ENCODE peak calls at places on chromosome X, in six cellular contexts. I is upper lobe of right lung, M is endodermal cell, Z is fibroblast of mammary gland, G is coronary artery, D is mucosa of descending colon. Q is an unnamed sample.

GRCh38 chrX:12802741-12803140 is 11.5 kb downstream of the PRPS2 start:
- DNase-seq in M (no peak), G (no peak), I (no peak), D (no peak), Z (no peak), Q (no peak)

GRCh38 chrX:68196939-68197791 is 236.1 kb downstream of the OPHN1 start:
- DNase-seq in M (peak), I (no peak), G (no peak), D (no peak), Z (peak), Q (peak)

GRCh38 chrX:54427837-54428424 is 12.3 kb upstream of the TSR2 start:
- DNase-seq in Z (no peak), I (no peak), D (no peak), M (no peak), G (no peak), Q (no peak)

GRCh38 chrX:40174594-40175415 is 77.0 kb upstream of the BCOR start:
- DNase-seq in M (peak), I (peak), Z (no peak), D (peak), G (no peak), Q (peak)

GRCh38 chrX:55867254-55867653 is 149.7 kb downstream of the RRAGB start:
- DNase-seq in M (no peak), I (no peak), Z (peak), G (no peak), D (no peak), Q (no peak)

GRCh38 chrX:130053236-130053635 is 57.1 kb downstream of the ELF4 start:
- DNase-seq in Z (no peak), M (no peak), G (no peak), I (no peak), D (no peak), Q (peak)

GRCh38 chrX:66489339-66489738 is 149.5 kb downstream of the EDA2R start:
- DNase-seq in D (no peak), G (no peak), Z (peak), I (no peak), M (no peak), Q (no peak)

GRCh38 chrX:72373136-72373535 is 67.4 kb upstream of the CITED1 start:
- DNase-seq in Z (no peak), M (no peak), I (no peak), D (no peak), G (no peak), Q (no peak)

GRCh38 chrX:75038925-75039324 is 113.7 kb upstream of the NEXMIF start:
- DNase-seq in I (no peak), M (peak), D (no peak), G (no peak), Z (peak), Q (no peak)

GRCh38 chrX:49756692-49757091 is 60.9 kb upstream of the PAGE1 start:
- DNase-seq in D (no peak), M (no peak), G (no peak), Z (no peak), I (no peak), Q (no peak)

GRCh38 chrX:9003041-9003440 is 30.9 kb downstream of the FAM9B start:
- DNase-seq in D (no peak), G (no peak), Z (no peak), M (no peak), I (no peak), Q (no peak)

DNA sequence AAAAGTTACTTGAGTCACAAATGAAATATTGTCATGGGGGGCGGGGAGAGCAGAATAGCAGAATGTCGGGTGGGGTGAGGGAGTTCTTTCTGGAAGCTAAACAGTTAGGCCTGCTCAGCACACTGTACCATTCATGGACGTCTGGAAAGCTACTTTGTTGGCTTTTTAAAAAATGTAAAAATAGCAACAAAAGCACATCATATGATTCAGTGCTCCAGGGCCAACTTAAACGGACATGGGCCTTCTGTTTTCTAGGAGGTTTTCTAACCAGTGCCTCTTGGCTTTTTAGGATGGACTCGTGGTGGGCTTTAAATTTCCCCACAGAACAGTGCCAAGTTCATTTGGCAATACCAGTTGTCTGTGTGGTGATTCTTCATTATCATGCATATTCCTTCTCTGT is 57.4 kb upstream of the CLCN4 start:
- DNase-seq in I (no peak), Z (no peak), G (no peak), M (no peak), D (no peak), Q (no peak)
- TF ChIP-seq CTCF in I (no peak), Z (no peak), G (no peak), M (no peak), D (no peak), Q (no peak)

DNA sequence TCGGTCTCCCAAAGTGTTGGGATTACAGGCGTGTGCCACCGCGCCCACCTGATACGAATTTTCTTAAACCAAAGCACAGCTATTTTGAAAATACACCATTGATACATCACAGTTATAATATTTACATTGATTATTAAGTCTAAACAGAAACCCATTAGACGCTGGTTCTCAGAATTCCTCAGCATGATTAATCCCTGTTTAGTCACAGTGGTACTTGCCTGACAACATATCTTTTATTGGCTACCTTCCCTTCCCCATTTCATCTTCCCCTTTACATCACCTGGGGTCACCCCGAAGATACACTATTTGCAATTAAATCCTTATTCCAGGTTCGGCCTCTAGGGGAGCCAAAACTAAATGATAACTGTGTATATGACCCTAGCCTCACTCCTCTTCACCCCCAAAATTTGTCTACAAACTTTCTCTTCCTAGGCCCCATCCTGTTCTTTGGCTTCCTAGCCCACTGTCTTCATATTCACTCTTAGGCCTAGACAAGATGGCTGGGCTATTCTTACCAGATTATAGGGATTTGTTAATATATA is 36.8 kb upstream of the IL1RAPL1 start:
- DNase-seq in G (no peak), D (no peak), I (no peak), M (no peak), Z (no peak), Q (no peak)
- TF ChIP-seq CTCF in G (no peak), D (no peak), I (no peak), M (peak), Z (no peak), Q (no peak)

DNA sequence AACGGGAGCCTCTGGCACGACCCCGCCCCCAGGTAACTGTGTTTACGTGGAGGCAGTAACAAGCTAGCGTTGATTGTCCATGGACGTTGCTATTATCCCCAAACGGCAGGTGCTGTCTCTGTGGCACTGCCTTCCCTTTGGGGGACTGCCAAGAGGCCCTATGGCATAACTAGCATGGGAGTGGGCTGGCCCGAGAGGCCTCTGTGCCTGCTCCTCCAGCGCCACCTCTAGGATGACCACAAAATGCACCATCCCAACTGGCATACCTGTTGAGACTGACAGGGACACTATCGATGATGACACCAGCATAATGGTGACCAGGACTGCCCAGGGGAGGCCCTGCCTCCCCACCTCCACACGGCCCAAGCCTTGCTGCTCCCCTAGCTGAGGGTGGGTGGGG is 1.5 kb downstream of the SRPK3 start:
- DNase-seq in G (no peak), M (peak), D (no peak), Z (no peak), I (no peak), Q (no peak)
- TF ChIP-seq CTCF in G (no peak), M (peak), D (no peak), Z (no peak), I (no peak), Q (no peak)

DNA sequence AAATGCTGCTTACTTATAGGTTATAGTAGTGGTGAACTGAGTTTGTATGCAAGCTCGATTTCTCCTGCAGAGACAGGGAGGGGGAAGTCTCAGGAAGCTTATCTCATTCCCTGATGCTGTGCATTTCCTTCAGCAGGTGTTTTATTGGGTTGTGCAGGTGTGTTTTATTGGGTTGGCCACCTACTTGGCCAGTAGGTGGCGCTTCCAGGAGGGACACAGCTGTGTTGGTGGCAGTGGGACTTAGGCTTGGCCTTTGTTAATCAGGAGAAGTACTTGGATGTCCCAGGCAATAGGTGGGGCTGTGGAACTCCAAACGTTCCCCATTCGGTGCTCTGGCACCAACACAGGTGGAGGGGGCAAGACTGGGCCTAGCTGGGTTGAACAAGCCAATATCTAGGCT is 196.0 kb upstream of the DCAF8L1 start:
- DNase-seq in D (peak), M (peak), I (no peak), G (no peak), Z (no peak), Q (no peak)
- TF ChIP-seq CTCF in D (no peak), M (peak), I (no peak), G (no peak), Z (no peak), Q (peak)

GRCh38 chrX:96771500-96771899 is 86.9 kb downstream of the DIAPH2 start:
- DNase-seq in I (no peak), D (no peak), Z (no peak), G (no peak), M (no peak), Q (no peak)

GRCh38 chrX:96764864-96765263 is 80.2 kb downstream of the DIAPH2 start:
- DNase-seq in M (no peak), G (no peak), D (no peak), Z (no peak), I (no peak), Q (no peak)

GRCh38 chrX:96774116-96774515 is 89.5 kb downstream of the DIAPH2 start:
- DNase-seq in M (no peak), D (no peak), Z (no peak), I (no peak), G (no peak), Q (no peak)

DNA sequence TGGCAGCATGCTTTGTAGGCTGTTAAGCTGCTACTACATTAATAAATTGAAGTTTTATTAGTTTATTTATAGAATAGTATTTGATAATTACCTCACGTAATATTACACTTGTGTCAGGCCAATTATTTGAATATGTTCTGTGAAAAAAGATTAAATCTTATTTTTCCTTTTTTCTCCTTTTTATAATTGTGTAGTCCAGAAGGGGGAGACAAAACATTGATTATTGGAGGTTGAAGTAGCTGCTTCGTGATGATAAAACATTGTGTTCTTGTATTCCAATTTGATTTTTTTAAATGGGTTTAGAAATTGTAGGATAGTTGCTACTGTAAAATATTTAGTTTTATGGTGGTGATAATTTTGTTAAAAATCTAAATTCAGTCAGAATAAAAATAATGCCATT is 85.7 kb downstream of the DIAPH2 start:
- DNase-seq in D (no peak), M (no peak), I (no peak), Z (peak), G (no peak), Q (no peak)
- TF ChIP-seq CTCF in D (no peak), M (peak), I (peak), Z (peak), G (no peak), Q (no peak)

DNA sequence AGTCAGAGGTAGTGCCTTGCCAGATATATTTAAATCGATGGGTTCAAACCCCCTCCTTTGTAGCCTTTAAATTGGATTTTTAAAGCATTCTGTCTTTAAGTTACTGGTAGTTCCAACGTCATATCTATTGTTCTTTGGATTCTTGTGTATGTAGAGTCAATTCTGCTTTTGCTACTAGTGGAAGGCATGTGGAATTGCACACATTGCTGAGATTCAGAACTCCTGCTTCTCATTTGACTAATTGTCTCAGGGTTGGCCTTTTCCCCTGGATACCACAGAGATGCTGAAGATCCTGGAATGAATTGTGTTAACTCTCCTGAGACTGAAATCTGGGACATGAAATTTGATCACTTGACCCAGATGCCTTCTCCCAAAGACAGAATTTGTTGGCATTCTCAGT is 328.3 kb upstream of the RPS6KA3 start:
- DNase-seq in M (no peak), D (no peak), G (no peak), Z (peak), I (no peak), Q (no peak)
- TF ChIP-seq CTCF in M (peak), D (no peak), G (no peak), Z (peak), I (peak), Q (peak)